ENCODE peak calls at places on chromosomes 3 and 15, in four cellular contexts. One of them, this sample, is unnamed.

GRCh38 chr3:132405609-132406299 is 11.5 kb upstream of the DNAJC13 start:
- DNase-seq in tibial nerve: no peak
- DNase-seq in A549: no peak
- DNase-seq in transverse colon: no peak
- DNase-seq in this sample: no peak

GRCh38 chr3:175456496-175456895 is 597.4 kb downstream of the NAALADL2 start:
- DNase-seq in tibial nerve: no peak
- DNase-seq in A549: no peak
- DNase-seq in transverse colon: no peak
- DNase-seq in this sample: no peak

GRCh38 chr3:189446959-189447560 is 184.1 kb upstream of the TP63 start:
- DNase-seq in tibial nerve: no peak
- DNase-seq in A549: no peak
- DNase-seq in transverse colon: no peak
- DNase-seq in this sample: no peak

GRCh38 chr3:59422312-59422711 is 372.5 kb upstream of the CFAP20DC start:
- DNase-seq in tibial nerve: no peak
- DNase-seq in A549: no peak
- DNase-seq in transverse colon: no peak
- DNase-seq in this sample: no peak

GRCh38 chr3:64331605-64332004 is 106.3 kb upstream of the PRICKLE2 start:
- DNase-seq in tibial nerve: no peak
- DNase-seq in A549: no peak
- DNase-seq in transverse colon: no peak
- DNase-seq in this sample: no peak

GRCh38 chr3:4957978-4958377 is 21.3 kb upstream of the BHLHE40 start:
- DNase-seq in tibial nerve: no peak
- DNase-seq in A549: no peak
- DNase-seq in transverse colon: no peak
- DNase-seq in this sample: no peak

GRCh38 chr3:69959581-69959980 is 40.0 kb upstream of the SAMMSON start:
- DNase-seq in tibial nerve: no peak
- DNase-seq in A549: no peak
- DNase-seq in transverse colon: no peak
- DNase-seq in this sample: no peak

GRCh38 chr3:180142041-180142440 is 105.3 kb upstream of the PEX5L start:
- DNase-seq in tibial nerve: no peak
- DNase-seq in A549: no peak
- DNase-seq in transverse colon: no peak
- DNase-seq in this sample: no peak

GRCh38 chr3:50319872-50320625 is 2.5 kb downstream of the HYAL2 start:
- DNase-seq in tibial nerve: no peak
- DNase-seq in A549: no peak
- DNase-seq in transverse colon: no peak
- DNase-seq in this sample: no peak

GRCh38 chr3:189842681-189843602 is 211.8 kb downstream of the TP63 start:
- DNase-seq in tibial nerve: no peak
- DNase-seq in A549: no peak
- DNase-seq in transverse colon: peak; percentile 32
- DNase-seq in this sample: no peak

GRCh38 chr15:39472661-39473657 is 107.9 kb upstream of the THBS1 start:
- DNase-seq in tibial nerve: peak; percentile 79
- DNase-seq in A549: no peak
- DNase-seq in transverse colon: peak; percentile 81
- DNase-seq in this sample: peak; percentile 58

GRCh38 chr3:46846624-46847542 is 16.4 kb downstream of the MYL3 start:
- DNase-seq in tibial nerve: no peak
- DNase-seq in A549: no peak
- DNase-seq in transverse colon: no peak
- DNase-seq in this sample: peak; percentile 17

GRCh38 chr15:74610302-74610951 is 5.2 kb upstream of the CLK3 start:
- DNase-seq in tibial nerve: no peak
- DNase-seq in A549: no peak
- DNase-seq in transverse colon: no peak
- DNase-seq in this sample: no peak

GRCh38 chr15:74307827-74308642 is 59.4 kb downstream of the CYP11A1 start:
- DNase-seq in tibial nerve: peak; percentile 49
- DNase-seq in A549: peak; percentile 83
- DNase-seq in transverse colon: peak; percentile 45
- DNase-seq in this sample: peak; percentile 59

GRCh38 chr15:97566957-97567356 is 393.5 kb upstream of the ARRDC4 start:
- DNase-seq in tibial nerve: no peak
- DNase-seq in A549: no peak
- DNase-seq in transverse colon: no peak
- DNase-seq in this sample: no peak

GRCh38 chr3:13150624-13151023 is 77.4 kb upstream of the IQSEC1 start:
- DNase-seq in tibial nerve: no peak
- DNase-seq in A549: no peak
- DNase-seq in transverse colon: no peak
- DNase-seq in this sample: no peak

GRCh38 chr3:122415762-122416654 is at the start of gene WDR5B:
- DNase-seq in tibial nerve: peak; percentile 98
- DNase-seq in A549: peak; percentile 98
- DNase-seq in transverse colon: peak; percentile 99
- DNase-seq in this sample: peak; percentile 99

GRCh38 chr3:59326246-59327024 is 276.6 kb upstream of the CFAP20DC start:
- DNase-seq in tibial nerve: no peak
- DNase-seq in A549: no peak
- DNase-seq in transverse colon: no peak
- DNase-seq in this sample: no peak

GRCh38 chr3:129552287-129553050 is 9.5 kb downstream of the H1-8 start:
- DNase-seq in tibial nerve: no peak
- DNase-seq in A549: no peak
- DNase-seq in transverse colon: no peak
- DNase-seq in this sample: no peak

GRCh38 chr3:177770821-177771220 is 573.5 kb upstream of the TBL1XR1 start:
- DNase-seq in tibial nerve: no peak
- DNase-seq in A549: no peak
- DNase-seq in transverse colon: no peak
- DNase-seq in this sample: no peak

GRCh38 chr15:64048766-64049165 is 2.5 kb upstream of the DAPK2 start:
- DNase-seq in tibial nerve: no peak
- DNase-seq in A549: no peak
- DNase-seq in transverse colon: no peak
- DNase-seq in this sample: no peak

GRCh38 chr3:189712906-189713483 is 81.8 kb downstream of the TP63 start:
- DNase-seq in tibial nerve: no peak
- DNase-seq in A549: no peak
- DNase-seq in transverse colon: no peak
- DNase-seq in this sample: no peak

GRCh38 chr3:146585156-146585555 is 20.0 kb downstream of the PLSCR5 start:
- DNase-seq in tibial nerve: no peak
- DNase-seq in A549: no peak
- DNase-seq in transverse colon: no peak
- DNase-seq in this sample: no peak

GRCh38 chr3:175861916-175862315 is 1002.8 kb downstream of the NAALADL2 start:
- DNase-seq in tibial nerve: no peak
- DNase-seq in A549: no peak
- DNase-seq in transverse colon: no peak
- DNase-seq in this sample: no peak

GRCh38 chr3:64163755-64164148 is 61.5 kb downstream of the PRICKLE2 start:
- DNase-seq in tibial nerve: no peak
- DNase-seq in A549: no peak
- DNase-seq in transverse colon: no peak
- DNase-seq in this sample: no peak

GRCh38 chr3:16211176-16211904 is 36.9 kb downstream of the GALNT15 start:
- DNase-seq in tibial nerve: no peak
- DNase-seq in A549: no peak
- DNase-seq in transverse colon: no peak
- DNase-seq in this sample: no peak

GRCh38 chr15:42111924-42112323 is 17.6 kb upstream of the PLA2G4D start:
- DNase-seq in tibial nerve: no peak
- DNase-seq in A549: no peak
- DNase-seq in transverse colon: no peak
- DNase-seq in this sample: no peak

GRCh38 chr3:127920738-127921137 is 5.7 kb downstream of the KBTBD12 start:
- DNase-seq in tibial nerve: no peak
- DNase-seq in A549: no peak
- DNase-seq in transverse colon: no peak
- DNase-seq in this sample: no peak

GRCh38 chr3:69746119-69746518 is 6.9 kb downstream of the MITF start:
- DNase-seq in tibial nerve: peak; percentile 44
- DNase-seq in A549: no peak
- DNase-seq in transverse colon: no peak
- DNase-seq in this sample: no peak

GRCh38 chr15:98626153-98626552 is 22.2 kb upstream of the IGF1R start:
- DNase-seq in tibial nerve: no peak
- DNase-seq in A549: no peak
- DNase-seq in transverse colon: no peak
- DNase-seq in this sample: no peak

GRCh38 chr3:32706348-32707025 is 21.5 kb downstream of the CNOT10 start:
- DNase-seq in tibial nerve: no peak
- DNase-seq in A549: no peak
- DNase-seq in transverse colon: no peak
- DNase-seq in this sample: no peak

GRCh38 chr3:86801921-86802320 is 189.0 kb downstream of the VGLL3 start:
- DNase-seq in tibial nerve: no peak
- DNase-seq in A549: no peak
- DNase-seq in transverse colon: no peak
- DNase-seq in this sample: no peak

GRCh38 chr3:11476814-11477213 is 166.9 kb downstream of the VGLL4 start:
- DNase-seq in tibial nerve: no peak
- DNase-seq in A549: no peak
- DNase-seq in transverse colon: no peak
- DNase-seq in this sample: no peak

GRCh38 chr3:187610926-187611545 is 59.2 kb downstream of the SST start:
- DNase-seq in tibial nerve: no peak
- DNase-seq in A549: no peak
- DNase-seq in transverse colon: no peak
- DNase-seq in this sample: no peak

GRCh38 chr15:75723847-75724660 is 11.4 kb upstream of the CSPG4 start:
- DNase-seq in tibial nerve: peak; percentile 91
- DNase-seq in A549: peak; percentile 97
- DNase-seq in transverse colon: peak; percentile 94
- DNase-seq in this sample: peak; percentile 89

GRCh38 chr15:39578851-39579486 is 1.9 kb upstream of the THBS1 start:
- DNase-seq in tibial nerve: no peak
- DNase-seq in A549: peak; percentile 17
- DNase-seq in transverse colon: no peak
- DNase-seq in this sample: no peak

GRCh38 chr15:31346367-31347066 is 19.9 kb downstream of the KLF13 start:
- DNase-seq in tibial nerve: no peak
- DNase-seq in A549: no peak
- DNase-seq in transverse colon: no peak
- DNase-seq in this sample: no peak

DNA sequence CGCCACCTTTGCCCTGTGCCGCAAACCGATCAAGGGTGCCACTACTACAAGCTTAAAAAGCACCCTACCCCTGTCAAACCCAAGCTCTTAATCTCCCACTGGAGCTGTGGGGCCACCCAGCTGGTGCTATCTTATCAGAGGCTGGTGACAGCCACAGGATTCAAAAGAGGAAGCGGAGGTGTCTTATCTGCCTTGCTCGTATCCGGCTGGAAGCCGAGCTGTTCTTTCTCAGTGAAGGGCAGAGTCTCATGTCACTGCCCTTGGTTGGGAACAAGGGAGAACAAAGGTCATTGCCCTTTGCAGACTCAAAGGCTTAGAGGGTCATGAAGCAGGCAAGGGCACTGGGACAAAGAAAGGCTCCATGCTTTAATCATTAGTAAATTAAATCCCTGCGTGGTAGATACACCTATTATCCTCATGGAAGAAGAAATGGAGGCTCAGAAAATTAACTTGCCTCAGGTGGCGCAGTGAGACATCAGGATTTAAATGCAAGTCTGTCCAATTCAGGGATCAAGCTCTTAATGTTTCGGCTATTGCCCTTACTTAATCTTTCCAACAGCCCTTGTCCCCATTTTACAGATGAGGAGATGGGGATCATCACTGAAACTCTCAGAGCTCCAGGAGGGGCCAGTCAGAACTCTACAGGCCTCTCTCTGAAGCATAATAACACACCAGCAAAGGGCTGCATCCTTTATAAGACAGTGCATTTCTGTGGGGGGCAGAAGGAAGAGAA is 360.0 kb upstream of the PROK2 start:
- DNase-seq in tibial nerve: no peak
- DNase-seq in A549: no peak
- DNase-seq in transverse colon: no peak
- DNase-seq in this sample: no peak
- TF ChIP-seq EP300 in tibial nerve: no peak
- TF ChIP-seq EP300 in A549: no peak
- TF ChIP-seq EP300 in transverse colon: no peak
- TF ChIP-seq EP300 in this sample: no peak

GRCh38 chr3:99429501-99429900 is 208.9 kb upstream of the COL8A1 start:
- DNase-seq in tibial nerve: no peak
- DNase-seq in A549: no peak
- DNase-seq in transverse colon: no peak
- DNase-seq in this sample: no peak
- TF ChIP-seq EP300 in tibial nerve: no peak
- TF ChIP-seq EP300 in A549: no peak
- TF ChIP-seq EP300 in transverse colon: no peak
- TF ChIP-seq EP300 in this sample: no peak

GRCh38 chr3:57596495-57597239 is 477 bp downstream of the ARF4 start:
- DNase-seq in tibial nerve: peak; percentile 52
- DNase-seq in A549: peak; percentile 33
- DNase-seq in transverse colon: peak; percentile 83
- DNase-seq in this sample: peak; percentile 87
- TF ChIP-seq EP300 in tibial nerve: no peak
- TF ChIP-seq EP300 in A549: no peak
- TF ChIP-seq EP300 in transverse colon: no peak
- TF ChIP-seq EP300 in this sample: no peak

DNA sequence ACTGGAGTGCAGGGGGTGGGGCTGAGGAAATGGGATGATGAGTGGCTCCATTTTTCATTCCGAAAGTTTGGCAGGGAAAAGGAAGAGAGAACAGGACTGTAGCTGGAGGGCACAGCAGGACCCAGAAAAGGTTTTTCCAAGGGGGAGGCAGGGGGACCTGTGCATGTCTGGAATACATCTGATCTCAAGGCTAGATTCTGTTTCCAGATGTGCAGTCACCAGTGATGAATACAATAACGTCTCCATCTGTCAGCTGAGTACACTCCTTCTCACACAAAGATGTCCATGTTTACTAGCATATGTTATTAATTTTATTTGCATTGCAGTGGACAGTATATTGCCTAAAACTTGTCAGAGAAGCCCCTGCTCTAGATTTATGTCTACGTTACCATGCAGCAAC is 39.9 kb upstream of the PRTG start:
- DNase-seq in tibial nerve: no peak
- DNase-seq in A549: no peak
- DNase-seq in transverse colon: no peak
- DNase-seq in this sample: no peak
- TF ChIP-seq EP300 in tibial nerve: no peak
- TF ChIP-seq EP300 in A549: no peak
- TF ChIP-seq EP300 in transverse colon: no peak
- TF ChIP-seq EP300 in this sample: no peak